ENCODE peak calls at places on chromosome 10, in four cellular contexts. A is M059J; T is ELR; N is stimulated activated CD8-positive, alpha-beta memory T cell treated with anti-CD3 and anti-CD28 coated beads, Interleukin-2, amount 100 ng/mL, for 1 hour. X is an unnamed sample.

GRCh38 chr10:62073429-62073828 is 171.9 kb downstream of the ARID5B start:
- DNase-seq in A (no peak), T (no peak), N (no peak), X (no peak)

GRCh38 chr10:1061930-1062769 is 6.0 kb downstream of the WDR37 start:
- DNase-seq in A (peak), T (peak), N (no peak), X (no peak)

GRCh38 chr10:17626656-17627055 is 9.5 kb upstream of the HACD1 start:
- DNase-seq in A (no peak), T (no peak), N (no peak), X (no peak)

GRCh38 chr10:119654540-119654939 is 3.4 kb downstream of the BAG3 start:
- DNase-seq in A (peak), T (peak), N (no peak), X (no peak)

GRCh38 chr10:47150581-47150980 is 149.4 kb upstream of the GDF10 start:
- DNase-seq in A (no peak), T (no peak), N (no peak), X (no peak)

GRCh38 chr10:47175181-47176080 is 124.6 kb upstream of the GDF10 start:
- DNase-seq in A (no peak), T (no peak), N (no peak), X (no peak)

GRCh38 chr10:89352039-89352597 is 24.3 kb downstream of the IFIT3 start:
- DNase-seq in A (peak), T (peak), N (no peak), X (no peak)

GRCh38 chr10:89502556-89502955 is 32.8 kb downstream of the SLC16A12 start:
- DNase-seq in A (peak), T (peak), N (no peak), X (no peak)

GRCh38 chr10:21687197-21687993 is 153.4 kb downstream of the MLLT10 start:
- DNase-seq in A (no peak), T (peak), N (no peak), X (no peak)

GRCh38 chr10:48901152-48901705 is 38.4 kb downstream of the LRRC18 start:
- DNase-seq in A (no peak), T (no peak), N (no peak), X (no peak)

GRCh38 chr10:86662186-86663045 is 5.9 kb upstream of the LDB3 start:
- DNase-seq in A (no peak), T (no peak), N (no peak), X (no peak)

GRCh38 chr10:112532053-112532658 is 85.1 kb downstream of the VTI1A start:
- DNase-seq in A (peak), T (no peak), N (no peak), X (no peak)

GRCh38 chr10:47299989-47300931 is at the start of gene GDF10:
- DNase-seq in A (no peak), T (no peak), N (no peak), X (no peak)

GRCh38 chr10:88066876-88067275 is 203.5 kb downstream of the PTEN start:
- DNase-seq in A (no peak), T (no peak), N (no peak), X (no peak)

GRCh38 chr10:34593955-34594354 is 221.1 kb downstream of the PARD3 start:
- DNase-seq in A (no peak), T (no peak), N (no peak), X (no peak)

GRCh38 chr10:48251152-48251524 is 23.4 kb downstream of the FRMPD2 start:
- DNase-seq in A (peak), T (no peak), N (no peak), X (no peak)

GRCh38 chr10:102593074-102593803 is 51.0 kb upstream of the TRIM8 start:
- DNase-seq in A (peak), T (peak), N (no peak), X (no peak)

GRCh38 chr10:50508315-50509051 is 115.3 kb downstream of the SGMS1 start:
- DNase-seq in A (no peak), T (no peak), N (no peak), X (peak)

GRCh38 chr10:43968076-43968475 is 319.4 kb upstream of the ZNF32 start:
- DNase-seq in A (no peak), T (no peak), N (no peak), X (no peak)

GRCh38 chr10:115572740-115573455 is 479.7 kb downstream of the ATRNL1 start:
- DNase-seq in A (no peak), T (peak), N (no peak), X (no peak)

GRCh38 chr10:79910344-79910743 is 38.6 kb downstream of the SFTPD start:
- DNase-seq in A (no peak), T (no peak), N (no peak), X (no peak)

GRCh38 chr10:117159390-117159789 is 21.3 kb upstream of the VAX1 start:
- DNase-seq in A (no peak), T (no peak), N (no peak), X (no peak)

GRCh38 chr10:102758226-102758932 is 14.6 kb downstream of the WBP1L start:
- DNase-seq in A (no peak), T (no peak), N (no peak), X (no peak)

GRCh38 chr10:124093076-124093773 is at the start of gene CHST15:
- DNase-seq in A (peak), T (peak), N (no peak), X (no peak)

GRCh38 chr10:21995557-21995956 is 8.0 kb downstream of the DNAJC1 start:
- DNase-seq in A (no peak), T (no peak), N (no peak), X (no peak)

GRCh38 chr10:133378251-133379096 is 588 bp upstream of the PAOX start:
- DNase-seq in A (peak), T (peak), N (no peak), X (peak)

X was measured in GM12892.